ENCODE peak calls at places on chromosome 21, in six cellular contexts. One of them, this sample, is unnamed.

GRCh38 chr21:37008705-37009104 is 2.2 kb downstream of the RIPPLY3 start:
- DNase-seq in left ventricle myocardium inferior: no peak
- DNase-seq in SHP77: peak; percentile 96
- DNase-seq in OCI-LY7: no peak
- DNase-seq in activated effector memory CD4-positive, alpha-beta T cell treated with Interleukin-2 at 50 U/mL for 16 hours: no peak
- DNase-seq in GM13976: no peak
- DNase-seq in this sample: no peak

GRCh38 chr21:33854604-33855003 is 61.0 kb downstream of the ATP5PO start:
- DNase-seq in GM13976: no peak
- DNase-seq in left ventricle myocardium inferior: no peak
- DNase-seq in activated effector memory CD4-positive, alpha-beta T cell treated with Interleukin-2 at 50 U/mL for 16 hours: no peak
- DNase-seq in OCI-LY7: no peak
- DNase-seq in SHP77: peak; percentile 51
- DNase-seq in this sample: peak; percentile 34

GRCh38 chr21:33936221-33937038 is 20.8 kb upstream of the ATP5PO start:
- DNase-seq in left ventricle myocardium inferior: no peak
- DNase-seq in GM13976: no peak
- DNase-seq in activated effector memory CD4-positive, alpha-beta T cell treated with Interleukin-2 at 50 U/mL for 16 hours: peak; percentile 49
- DNase-seq in SHP77: no peak
- DNase-seq in OCI-LY7: no peak
- DNase-seq in this sample: no peak

GRCh38 chr21:26106562-26106961 is 64.0 kb downstream of the APP start:
- DNase-seq in OCI-LY7: no peak
- DNase-seq in activated effector memory CD4-positive, alpha-beta T cell treated with Interleukin-2 at 50 U/mL for 16 hours: no peak
- DNase-seq in left ventricle myocardium inferior: no peak
- DNase-seq in SHP77: no peak
- DNase-seq in GM13976: no peak
- DNase-seq in this sample: no peak

GRCh38 chr21:21996891-21997290 is 998.7 kb downstream of the NCAM2 start:
- DNase-seq in OCI-LY7: no peak
- DNase-seq in activated effector memory CD4-positive, alpha-beta T cell treated with Interleukin-2 at 50 U/mL for 16 hours: no peak
- DNase-seq in left ventricle myocardium inferior: no peak
- DNase-seq in SHP77: no peak
- DNase-seq in GM13976: no peak
- DNase-seq in this sample: no peak

GRCh38 chr21:16287060-16287459 is 557.3 kb downstream of the USP25 start:
- DNase-seq in OCI-LY7: no peak
- DNase-seq in SHP77: no peak
- DNase-seq in GM13976: no peak
- DNase-seq in activated effector memory CD4-positive, alpha-beta T cell treated with Interleukin-2 at 50 U/mL for 16 hours: no peak
- DNase-seq in left ventricle myocardium inferior: no peak
- DNase-seq in this sample: no peak

GRCh38 chr21:44657635-44658183 is at the start of gene KRTAP12-3:
- DNase-seq in left ventricle myocardium inferior: no peak
- DNase-seq in OCI-LY7: no peak
- DNase-seq in activated effector memory CD4-positive, alpha-beta T cell treated with Interleukin-2 at 50 U/mL for 16 hours: peak; percentile 59
- DNase-seq in SHP77: no peak
- DNase-seq in GM13976: no peak
- DNase-seq in this sample: no peak

GRCh38 chr21:34200288-34200905 is 127.0 kb downstream of the MRPS6 start:
- DNase-seq in SHP77: no peak
- DNase-seq in activated effector memory CD4-positive, alpha-beta T cell treated with Interleukin-2 at 50 U/mL for 16 hours: no peak
- DNase-seq in OCI-LY7: no peak
- DNase-seq in left ventricle myocardium inferior: peak; percentile 21
- DNase-seq in GM13976: no peak
- DNase-seq in this sample: no peak

GRCh38 chr21:14987370-14988170 is 77.2 kb downstream of the NRIP1 start:
- DNase-seq in activated effector memory CD4-positive, alpha-beta T cell treated with Interleukin-2 at 50 U/mL for 16 hours: no peak
- DNase-seq in GM13976: no peak
- DNase-seq in OCI-LY7: no peak
- DNase-seq in left ventricle myocardium inferior: no peak
- DNase-seq in SHP77: no peak
- DNase-seq in this sample: no peak

GRCh38 chr21:17513214-17514123 is 626 bp downstream of the CXADR start:
- DNase-seq in left ventricle myocardium inferior: no peak
- DNase-seq in SHP77: no peak
- DNase-seq in activated effector memory CD4-positive, alpha-beta T cell treated with Interleukin-2 at 50 U/mL for 16 hours: peak; percentile 2
- DNase-seq in OCI-LY7: peak; percentile 57
- DNase-seq in GM13976: peak; percentile 40
- DNase-seq in this sample: peak; percentile 16

GRCh38 chr21:42537106-42537742 is 23.6 kb downstream of the SLC37A1 start:
- DNase-seq in OCI-LY7: peak; percentile 79
- DNase-seq in left ventricle myocardium inferior: no peak
- DNase-seq in activated effector memory CD4-positive, alpha-beta T cell treated with Interleukin-2 at 50 U/mL for 16 hours: no peak
- DNase-seq in SHP77: no peak
- DNase-seq in GM13976: peak; percentile 60
- DNase-seq in this sample: no peak

GRCh38 chr21:42599962-42600361 is 53.5 kb upstream of the PDE9A start:
- DNase-seq in GM13976: no peak
- DNase-seq in left ventricle myocardium inferior: no peak
- DNase-seq in SHP77: no peak
- DNase-seq in OCI-LY7: no peak
- DNase-seq in activated effector memory CD4-positive, alpha-beta T cell treated with Interleukin-2 at 50 U/mL for 16 hours: no peak
- DNase-seq in this sample: no peak

GRCh38 chr21:15826147-15826780 is 96.5 kb downstream of the USP25 start:
- DNase-seq in activated effector memory CD4-positive, alpha-beta T cell treated with Interleukin-2 at 50 U/mL for 16 hours: no peak
- DNase-seq in SHP77: no peak
- DNase-seq in OCI-LY7: peak; percentile 36
- DNase-seq in left ventricle myocardium inferior: no peak
- DNase-seq in GM13976: peak; percentile 30
- DNase-seq in this sample: peak; percentile 72

GRCh38 chr21:44735821-44736220 is 24.4 kb upstream of the TSPEAR start:
- DNase-seq in activated effector memory CD4-positive, alpha-beta T cell treated with Interleukin-2 at 50 U/mL for 16 hours: no peak
- DNase-seq in OCI-LY7: no peak
- DNase-seq in left ventricle myocardium inferior: no peak
- DNase-seq in SHP77: peak; percentile 54
- DNase-seq in GM13976: peak; percentile 9
- DNase-seq in this sample: no peak

GRCh38 chr21:46323227-46323709 is 402 bp downstream of the C21orf58 start:
- DNase-seq in OCI-LY7: peak; percentile 58
- DNase-seq in activated effector memory CD4-positive, alpha-beta T cell treated with Interleukin-2 at 50 U/mL for 16 hours: peak; percentile 6
- DNase-seq in GM13976: no peak
- DNase-seq in SHP77: no peak
- DNase-seq in left ventricle myocardium inferior: no peak
- DNase-seq in this sample: no peak

GRCh38 chr21:19440792-19441494 is 1037.4 kb upstream of the TMPRSS15 start:
- DNase-seq in OCI-LY7: no peak
- DNase-seq in GM13976: no peak
- DNase-seq in activated effector memory CD4-positive, alpha-beta T cell treated with Interleukin-2 at 50 U/mL for 16 hours: no peak
- DNase-seq in SHP77: no peak
- DNase-seq in left ventricle myocardium inferior: no peak
- DNase-seq in this sample: no peak

GRCh38 chr21:46081022-46081861 is 16.7 kb upstream of the COL6A2 start:
- DNase-seq in activated effector memory CD4-positive, alpha-beta T cell treated with Interleukin-2 at 50 U/mL for 16 hours: no peak
- DNase-seq in left ventricle myocardium inferior: no peak
- DNase-seq in OCI-LY7: no peak
- DNase-seq in GM13976: no peak
- DNase-seq in SHP77: no peak
- DNase-seq in this sample: no peak

GRCh38 chr21:25750085-25750484 is 15.3 kb downstream of the GABPA start:
- DNase-seq in activated effector memory CD4-positive, alpha-beta T cell treated with Interleukin-2 at 50 U/mL for 16 hours: no peak
- DNase-seq in OCI-LY7: no peak
- DNase-seq in SHP77: no peak
- DNase-seq in left ventricle myocardium inferior: no peak
- DNase-seq in GM13976: no peak
- DNase-seq in this sample: no peak

GRCh38 chr21:15763359-15763758 is 33.6 kb downstream of the USP25 start:
- DNase-seq in OCI-LY7: no peak
- DNase-seq in SHP77: no peak
- DNase-seq in GM13976: no peak
- DNase-seq in left ventricle myocardium inferior: no peak
- DNase-seq in activated effector memory CD4-positive, alpha-beta T cell treated with Interleukin-2 at 50 U/mL for 16 hours: no peak
- DNase-seq in this sample: no peak

GRCh38 chr21:41823906-41824305 is 55.2 kb downstream of the PRDM15 start:
- DNase-seq in activated effector memory CD4-positive, alpha-beta T cell treated with Interleukin-2 at 50 U/mL for 16 hours: no peak
- DNase-seq in OCI-LY7: no peak
- DNase-seq in SHP77: no peak
- DNase-seq in left ventricle myocardium inferior: no peak
- DNase-seq in GM13976: no peak
- DNase-seq in this sample: no peak

GRCh38 chr21:29639366-29640232 is 300.2 kb downstream of the GRIK1 start:
- DNase-seq in activated effector memory CD4-positive, alpha-beta T cell treated with Interleukin-2 at 50 U/mL for 16 hours: no peak
- DNase-seq in OCI-LY7: peak; percentile 11
- DNase-seq in left ventricle myocardium inferior: no peak
- DNase-seq in GM13976: no peak
- DNase-seq in SHP77: no peak
- DNase-seq in this sample: no peak

GRCh38 chr21:45699966-45700365 is 56.4 kb downstream of the PCBP3 start:
- DNase-seq in SHP77: no peak
- DNase-seq in GM13976: no peak
- DNase-seq in left ventricle myocardium inferior: no peak
- DNase-seq in activated effector memory CD4-positive, alpha-beta T cell treated with Interleukin-2 at 50 U/mL for 16 hours: no peak
- DNase-seq in OCI-LY7: no peak
- DNase-seq in this sample: no peak

GRCh38 chr21:32322103-32322502 is 23.4 kb downstream of the MRAP start:
- DNase-seq in activated effector memory CD4-positive, alpha-beta T cell treated with Interleukin-2 at 50 U/mL for 16 hours: no peak
- DNase-seq in OCI-LY7: no peak
- DNase-seq in left ventricle myocardium inferior: no peak
- DNase-seq in GM13976: no peak
- DNase-seq in SHP77: no peak
- DNase-seq in this sample: no peak

GRCh38 chr21:26154776-26155175 is 15.8 kb downstream of the APP start:
- DNase-seq in OCI-LY7: no peak
- DNase-seq in left ventricle myocardium inferior: no peak
- DNase-seq in activated effector memory CD4-positive, alpha-beta T cell treated with Interleukin-2 at 50 U/mL for 16 hours: no peak
- DNase-seq in SHP77: no peak
- DNase-seq in GM13976: no peak
- DNase-seq in this sample: no peak

GRCh38 chr21:37994211-37994610 is 78.0 kb upstream of the KCNJ6 start:
- DNase-seq in GM13976: no peak
- DNase-seq in OCI-LY7: no peak
- DNase-seq in activated effector memory CD4-positive, alpha-beta T cell treated with Interleukin-2 at 50 U/mL for 16 hours: no peak
- DNase-seq in left ventricle myocardium inferior: no peak
- DNase-seq in SHP77: no peak
- DNase-seq in this sample: no peak

GRCh38 chr21:45073301-45074047 is 906 bp upstream of the ADARB1 start:
- DNase-seq in SHP77: peak; percentile 22
- DNase-seq in OCI-LY7: peak; percentile 13
- DNase-seq in GM13976: peak; percentile 64
- DNase-seq in activated effector memory CD4-positive, alpha-beta T cell treated with Interleukin-2 at 50 U/mL for 16 hours: no peak
- DNase-seq in left ventricle myocardium inferior: no peak
- DNase-seq in this sample: peak; percentile 31

GRCh38 chr21:34595457-34595856 is 19.5 kb downstream of the RCAN1 start:
- DNase-seq in SHP77: no peak
- DNase-seq in activated effector memory CD4-positive, alpha-beta T cell treated with Interleukin-2 at 50 U/mL for 16 hours: no peak
- DNase-seq in GM13976: no peak
- DNase-seq in OCI-LY7: no peak
- DNase-seq in left ventricle myocardium inferior: no peak
- DNase-seq in this sample: peak; percentile 57

GRCh38 chr21:46066843-46067331 is 31.0 kb upstream of the COL6A2 start:
- DNase-seq in GM13976: no peak
- DNase-seq in SHP77: no peak
- DNase-seq in activated effector memory CD4-positive, alpha-beta T cell treated with Interleukin-2 at 50 U/mL for 16 hours: no peak
- DNase-seq in left ventricle myocardium inferior: peak; percentile 70
- DNase-seq in OCI-LY7: no peak
- DNase-seq in this sample: no peak

GRCh38 chr21:33025471-33026298 is at the start of gene OLIG2:
- DNase-seq in activated effector memory CD4-positive, alpha-beta T cell treated with Interleukin-2 at 50 U/mL for 16 hours: no peak
- DNase-seq in GM13976: peak; percentile 44
- DNase-seq in OCI-LY7: no peak
- DNase-seq in left ventricle myocardium inferior: no peak
- DNase-seq in SHP77: no peak
- DNase-seq in this sample: no peak

This sample was measured in HepG2.